ENCODE peak calls at places on chromosomes 5 and 9, in nine cellular contexts. H is activated CD8-positive, alpha-beta memory T cell treated with anti-CD3 and anti-CD28 coated beads for 4 hours; A is AG09309; W is NAMALWA; Y is NCI-H510A; K is NCI-H82; C is mucosa of gallbladder; L is fibroblast of the aortic adventitia; B is mesothelial cell of epicardium. G is an unnamed sample.

GRCh38 chr9:18256574-18256973 is 217.4 kb upstream of the ADAMTSL1 start:
- DNase-seq in A (no peak), W (no peak), L (no peak), Y (no peak), C (no peak), H (no peak), B (no peak), K (no peak), G (no peak)

GRCh38 chr9:5389109-5389732 is 48.5 kb downstream of the PLGRKT start:
- DNase-seq in H (no peak), Y (no peak), A (peak), B (no peak), C (no peak), L (peak), K (no peak), W (no peak), G (no peak)

GRCh38 chr5:68222310-68222709 is 6.8 kb downstream of the PIK3R1 start:
- DNase-seq in K (no peak), Y (no peak), L (no peak), W (no peak), B (no peak), H (no peak), C (no peak), A (no peak), G (no peak)

GRCh38 chr5:137833463-137833862 is 34.2 kb upstream of the MYOT start:
- DNase-seq in K (peak), W (no peak), C (peak), B (no peak), L (peak), A (no peak), H (no peak), Y (no peak), G (no peak)

GRCh38 chr5:891117-891836 is 1.3 kb downstream of the BRD9 start:
- DNase-seq in L (no peak), H (no peak), A (no peak), C (no peak), Y (no peak), W (no peak), B (no peak), K (peak), G (no peak)

GRCh38 chr5:158874343-158874742 is 225.4 kb downstream of the EBF1 start:
- DNase-seq in Y (no peak), B (no peak), A (no peak), H (no peak), C (no peak), W (no peak), K (no peak), L (no peak), G (no peak)

GRCh38 chr5:134549714-134550113 is 24.2 kb downstream of the JADE2 start:
- DNase-seq in K (no peak), W (no peak), B (no peak), Y (no peak), A (no peak), L (peak), H (no peak), C (no peak), G (no peak)

GRCh38 chr9:113151696-113152630 is 1.2 kb downstream of the SLC31A2 start:
- DNase-seq in C (no peak), A (no peak), H (no peak), W (no peak), K (no peak), B (no peak), L (no peak), Y (no peak), G (no peak)

GRCh38 chr5:171579849-171580505 is 160.5 kb downstream of the FGF18 start:
- DNase-seq in B (no peak), W (no peak), L (peak), K (no peak), A (no peak), C (no peak), Y (no peak), H (no peak), G (no peak)

GRCh38 chr9:137297966-137298365 is 4.1 kb downstream of the NRARP start:
- DNase-seq in L (no peak), W (no peak), K (no peak), Y (no peak), C (no peak), B (no peak), H (no peak), A (no peak), G (no peak)

GRCh38 chr5:159050408-159051091 is 49.2 kb downstream of the EBF1 start:
- DNase-seq in A (no peak), H (no peak), L (peak), W (peak), Y (no peak), K (peak), B (no peak), C (no peak), G (no peak)

GRCh38 chr9:111934747-111935146 is 38.1 kb downstream of the UGCG start:
- DNase-seq in Y (no peak), A (no peak), C (no peak), H (no peak), K (no peak), B (no peak), L (no peak), W (no peak), G (no peak)

GRCh38 chr5:141822134-141822533 is 56.1 kb downstream of the PCDH1 start:
- DNase-seq in W (no peak), K (peak), L (peak), Y (peak), B (no peak), A (no peak), C (no peak), H (no peak), G (no peak)

GRCh38 chr5:171745602-171746001 is 40.0 kb upstream of the SMIM23 start:
- DNase-seq in A (no peak), B (no peak), C (no peak), Y (no peak), H (no peak), K (no peak), W (no peak), L (peak), G (no peak)

GRCh38 chr9:4160284-4160683 is 139.6 kb downstream of the GLIS3 start:
- DNase-seq in C (no peak), W (no peak), H (no peak), K (no peak), Y (no peak), L (no peak), A (no peak), B (no peak), G (no peak)

GRCh38 chr9:136247551-136247916 is 1.9 kb upstream of the QSOX2 start:
- DNase-seq in A (no peak), H (no peak), K (no peak), Y (no peak), B (no peak), C (no peak), L (no peak), W (no peak), G (no peak)

GRCh38 chr9:135987838-135988404 is 26.7 kb upstream of the UBAC1 start:
- DNase-seq in W (no peak), C (no peak), K (no peak), Y (no peak), L (no peak), B (no peak), H (no peak), A (no peak), G (no peak)

GRCh38 chr5:86929123-86929766 is 311.5 kb downstream of the COX7C start:
- DNase-seq in Y (no peak), K (no peak), A (no peak), H (no peak), B (no peak), L (no peak), C (no peak), W (no peak), G (no peak)

GRCh38 chr9:3858961-3859360 is 333.2 kb upstream of the RFX3 start:
- DNase-seq in W (no peak), H (no peak), B (no peak), A (no peak), Y (no peak), C (no peak), K (no peak), L (no peak), G (no peak)

GRCh38 chr5:141192110-141192725 is at the start of gene PCDHB10:
- DNase-seq in Y (no peak), C (no peak), L (peak), A (no peak), K (peak), B (no peak), H (no peak), W (peak), G (no peak)

GRCh38 chr5:178677429-178677828 is 50.6 kb upstream of the CLK4 start:
- DNase-seq in A (no peak), L (no peak), K (no peak), C (no peak), H (no peak), Y (no peak), B (no peak), W (no peak), G (no peak)

GRCh38 chr9:99732715-99733114 is 89.0 kb upstream of the NR4A3 start:
- DNase-seq in C (no peak), K (no peak), A (no peak), L (peak), H (no peak), W (no peak), Y (no peak), B (no peak), G (no peak)

GRCh38 chr5:149325894-149326293 is 19.4 kb upstream of the GRPEL2 start:
- DNase-seq in H (no peak), C (no peak), W (no peak), B (no peak), K (no peak), L (peak), A (no peak), Y (no peak), G (no peak)

GRCh38 chr5:135472141-135472540 is 20.0 kb upstream of the TIFAB start:
- DNase-seq in L (no peak), Y (no peak), W (no peak), B (no peak), H (no peak), C (no peak), A (no peak), K (no peak), G (no peak)

GRCh38 chr5:176676361-176676824 is 29.1 kb downstream of the TSPAN17 start:
- DNase-seq in L (peak), C (no peak), H (no peak), B (no peak), Y (no peak), K (peak), A (no peak), W (no peak), G (no peak)

G was measured in central memory CD8-positive, alpha-beta T cell.